ENCODE peak calls at places on chromosomes 11 and 22, in eight cellular contexts. G, K, D, F, V, R, M and Y are unnamed samples.

GRCh38 chr11:57635236-57635635 is 14.5 kb downstream of the YPEL4 start:
- DNase-seq in G (no peak), K (no peak), D (no peak), F (no peak), V (no peak), R (no peak), M (no peak), Y (no peak)

GRCh38 chr11:119709171-119709570 is 19.8 kb downstream of the NECTIN1 start:
- DNase-seq in G (no peak), K (no peak), D (no peak), F (no peak), V (no peak), R (no peak), M (no peak), Y (no peak)

GRCh38 chr22:37566329-37566837 is 6.1 kb downstream of the CDC42EP1 start:
- DNase-seq in G (no peak), K (no peak), D (no peak), F (no peak), V (no peak), R (no peak), M (no peak), Y (no peak)

GRCh38 chr11:134397304-134398078 is 14.6 kb downstream of the B3GAT1 start:
- DNase-seq in G (no peak), K (no peak), D (no peak), F (no peak), V (no peak), R (no peak), M (no peak), Y (no peak)

GRCh38 chr11:132448334-132448995 is 1078.0 kb downstream of the NTM start:
- DNase-seq in G (no peak), K (no peak), D (no peak), F (no peak), V (no peak), R (no peak), M (peak), Y (no peak)

GRCh38 chr22:39229075-39229474 is 15.7 kb downstream of the PDGFB start:
- DNase-seq in G (no peak), K (no peak), D (no peak), F (no peak), V (no peak), R (no peak), M (no peak), Y (no peak)

GRCh38 chr11:43646767-43647166 is 33.8 kb upstream of the HSD17B12 start:
- DNase-seq in G (no peak), K (no peak), D (no peak), F (no peak), V (no peak), R (no peak), M (no peak), Y (no peak)

GRCh38 chr22:46092646-46093410 is 57.5 kb upstream of the PPARA start:
- DNase-seq in G (no peak), K (no peak), D (no peak), F (no peak), V (peak), R (no peak), M (no peak), Y (no peak)

GRCh38 chr11:112410325-112410724 is 149.7 kb upstream of the PLET1 start:
- DNase-seq in G (no peak), K (no peak), D (no peak), F (no peak), V (no peak), R (no peak), M (no peak), Y (no peak)

GRCh38 chr22:37167176-37167980 is 17.7 kb upstream of the IL2RB start:
- DNase-seq in G (no peak), K (no peak), D (no peak), F (no peak), V (no peak), R (no peak), M (no peak), Y (no peak)

GRCh38 chr11:63698976-63699733 is 17.9 kb downstream of the RTN3 start:
- DNase-seq in G (no peak), K (no peak), D (no peak), F (no peak), V (no peak), R (no peak), M (no peak), Y (no peak)

GRCh38 chr11:19218801-19219460 is 17.1 kb upstream of the CSRP3 start:
- DNase-seq in G (no peak), K (no peak), D (no peak), F (no peak), V (peak), R (no peak), M (no peak), Y (no peak)

GRCh38 chr11:10701982-10702381 is 8.4 kb upstream of the IRAG1 start:
- DNase-seq in G (no peak), K (no peak), D (no peak), F (no peak), V (no peak), R (no peak), M (no peak), Y (no peak)

GRCh38 chr11:101860694-101861371 is 54.0 kb upstream of the CEP126 start:
- DNase-seq in G (peak), K (no peak), D (peak), F (peak), V (peak), R (peak), M (peak), Y (no peak)

GRCh38 chr11:106399075-106399500 is 321.6 kb downstream of the AASDHPPT start:
- DNase-seq in G (peak), K (peak), D (peak), F (no peak), V (peak), R (no peak), M (peak), Y (peak)

GRCh38 chr11:60764879-60765278 is 8.2 kb downstream of the MS4A15 start:
- DNase-seq in G (no peak), K (no peak), D (no peak), F (no peak), V (no peak), R (no peak), M (no peak), Y (no peak)

GRCh38 chr11:116986521-116987105 is 111.6 kb downstream of the SIK3 start:
- DNase-seq in G (peak), K (no peak), D (peak), F (no peak), V (peak), R (no peak), M (peak), Y (no peak)

GRCh38 chr11:120399312-120399711 is 63.1 kb downstream of the ARHGEF12 start:
- DNase-seq in G (no peak), K (no peak), D (no peak), F (no peak), V (no peak), R (no peak), M (no peak), Y (no peak)

GRCh38 chr11:118126082-118126838 is 26.4 kb downstream of the SCN4B start:
- DNase-seq in G (no peak), K (no peak), D (no peak), F (no peak), V (no peak), R (no peak), M (no peak), Y (no peak)

GRCh38 chr11:48058777-48059176 is 78.4 kb downstream of the PTPRJ start:
- DNase-seq in G (no peak), K (no peak), D (no peak), F (no peak), V (no peak), R (no peak), M (no peak), Y (no peak)

GRCh38 chr22:20093437-20093836 is 13.4 kb downstream of the DGCR8 start:
- DNase-seq in G (no peak), K (no peak), D (no peak), F (no peak), V (peak), R (no peak), M (no peak), Y (no peak)

GRCh38 chr22:20106849-20107237 is 9.1 kb upstream of the RANBP1 start:
- DNase-seq in G (no peak), K (no peak), D (no peak), F (no peak), V (no peak), R (no peak), M (no peak), Y (no peak)

GRCh38 chr22:23263651-23264555 is 83.6 kb downstream of the BCR start:
- DNase-seq in G (no peak), K (no peak), D (no peak), F (no peak), V (no peak), R (no peak), M (no peak), Y (no peak)

GRCh38 chr11:75482931-75483469 is 42.7 kb downstream of the GDPD5 start:
- DNase-seq in G (no peak), K (no peak), D (no peak), F (no peak), V (no peak), R (no peak), M (no peak), Y (no peak)

GRCh38 chr11:14578551-14578956 is 58.4 kb upstream of the PSMA1 start:
- DNase-seq in G (peak), K (no peak), D (peak), F (no peak), V (no peak), R (no peak), M (peak), Y (no peak)

GRCh38 chr11:80970016-80970516 is 1529.2 kb upstream of the TENM4 start:
- DNase-seq in G (no peak), K (no peak), D (peak), F (no peak), V (no peak), R (no peak), M (no peak), Y (no peak)

GRCh38 chr11:44804449-44805151 is 77.8 kb downstream of the TSPAN18 start:
- DNase-seq in G (no peak), K (no peak), D (no peak), F (no peak), V (no peak), R (no peak), M (no peak), Y (no peak)

GRCh38 chr11:93740802-93741093 is 547 bp downstream of the TAF1D start:
- DNase-seq in G (peak), K (peak), D (peak), F (peak), V (peak), R (peak), M (peak), Y (no peak)

GRCh38 chr11:12233602-12233925 is 123.2 kb downstream of the MICAL2 start:
- DNase-seq in G (no peak), K (no peak), D (no peak), F (no peak), V (no peak), R (no peak), M (no peak), Y (no peak)

GRCh38 chr11:3635641-3636375 is 6.0 kb downstream of the ART5 start:
- DNase-seq in G (no peak), K (no peak), D (no peak), F (no peak), V (no peak), R (no peak), M (no peak), Y (no peak)

GRCh38 chr11:29231586-29231985 is 785.2 kb downstream of the KCNA4 start:
- DNase-seq in G (no peak), K (no peak), D (no peak), F (no peak), V (no peak), R (no peak), M (no peak), Y (no peak)

GRCh38 chr11:119727523-119728081 is 1.4 kb downstream of the NECTIN1 start:
- DNase-seq in G (no peak), K (no peak), D (peak), F (peak), V (no peak), R (peak), M (no peak), Y (no peak)

GRCh38 chr11:75815345-75815983 is 454 bp downstream of the UVRAG start:
- DNase-seq in G (peak), K (peak), D (peak), F (no peak), V (peak), R (peak), M (peak), Y (no peak)